ENCODE peak calls at places on chromosomes 3 and 15, in nine cellular contexts. S is dorsolateral prefrontal cortex, D is cardiac fibroblast, L is lung, X is fibroblast of lung, V is uterus, R is fibroblast of mammary gland, N is IMR-90, M is transverse colon. I is an unnamed sample.

GRCh38 chr3:193560870-193561269 is 6.2 kb upstream of the ATP13A4 start:
- DNase-seq in R (no peak), L (no peak), X (no peak), D (no peak), M (no peak), V (no peak), S (no peak), N (no peak), I (no peak)

GRCh38 chr3:87145553-87145952 is 81.6 kb upstream of the CHMP2B start:
- DNase-seq in V (no peak), D (peak; percentile 27), S (peak; percentile 27), M (peak; percentile 9), R (peak; percentile 28), L (no peak), X (no peak), N (peak; percentile 45), I (no peak)

GRCh38 chr3:77887611-77888010 is 847.7 kb downstream of the ROBO2 start:
- DNase-seq in N (peak; percentile 10), V (no peak), X (peak; percentile 6), M (no peak), D (no peak), L (no peak), R (no peak), S (no peak), I (no peak)

GRCh38 chr3:129575233-129575986 is 31.1 kb downstream of the PLXND1 start:
- DNase-seq in S (no peak), L (no peak), N (no peak), V (no peak), D (no peak), M (no peak), X (no peak), R (no peak), I (no peak)

GRCh38 chr15:68211656-68212320 is 6.7 kb upstream of the CALML4 start:
- DNase-seq in V (no peak), R (no peak), M (no peak), L (no peak), S (no peak), D (no peak), X (no peak), N (no peak), I (no peak)

GRCh38 chr3:32018723-32019564 is 37.4 kb downstream of the ZNF860 start:
- DNase-seq in R (peak; percentile 70), S (no peak), V (no peak), L (no peak), N (peak; percentile 57), D (peak; percentile 74), M (no peak), X (peak; percentile 56), I (no peak)

GRCh38 chr3:53859178-53859577 is 12.8 kb downstream of the IL17RB start:
- DNase-seq in N (no peak), V (no peak), D (no peak), X (no peak), S (no peak), L (no peak), R (no peak), M (no peak), I (no peak)

GRCh38 chr3:119294889-119295769 is 946 bp downstream of the ARHGAP31 start:
- DNase-seq in L (no peak), D (peak; percentile 57), R (peak; percentile 34), S (no peak), M (peak; percentile 48), V (peak; percentile 35), X (peak; percentile 61), N (peak; percentile 37), I (peak; percentile 37)

GRCh38 chr15:40957581-40958051 is 4.3 kb downstream of the CHAC1 start:
- DNase-seq in S (peak; percentile 35), L (no peak), R (no peak), M (peak; percentile 62), N (no peak), D (peak; percentile 27), X (no peak), V (no peak), I (no peak)

GRCh38 chr3:141305436-141305835 is 62.9 kb upstream of the ZBTB38 start:
- DNase-seq in N (peak; percentile 74), X (peak; percentile 37), M (no peak), V (no peak), R (peak; percentile 68), S (no peak), D (peak; percentile 85), L (no peak), I (no peak)
- TF ChIP-seq CTCF in N (peak; percentile 41), X (peak; percentile 34), M (no peak), V (no peak), R (peak; percentile 29), S (no peak), D (peak; percentile 42), L (no peak), I (no peak)

GRCh38 chr3:12904951-12905315 is 63.6 kb upstream of the RPL32 start:
- DNase-seq in V (no peak), M (no peak), D (no peak), S (no peak), R (no peak), X (no peak), N (no peak), L (no peak), I (no peak)
- H3K4me3 ChIP-seq in V (no peak overlapping the region), M (no peak overlapping the region), D (no peak overlapping the region), S (no peak overlapping the region), R (no peak overlapping the region), X (no peak overlapping the region), N (no peak overlapping the region), L (no peak overlapping the region), I (no peak overlapping the region)

GRCh38 chr15:100910119-100910518 is 9.0 kb upstream of the LRRK1 start:
- DNase-seq in S (no peak), N (no peak), R (no peak), L (no peak), D (no peak), M (no peak), X (no peak), V (no peak), I (no peak)
- TF ChIP-seq CTCF in S (no peak), N (no peak), R (peak; percentile 26), L (no peak), D (peak; percentile 13), M (no peak), X (peak; percentile 26), V (no peak), I (no peak)

DNA sequence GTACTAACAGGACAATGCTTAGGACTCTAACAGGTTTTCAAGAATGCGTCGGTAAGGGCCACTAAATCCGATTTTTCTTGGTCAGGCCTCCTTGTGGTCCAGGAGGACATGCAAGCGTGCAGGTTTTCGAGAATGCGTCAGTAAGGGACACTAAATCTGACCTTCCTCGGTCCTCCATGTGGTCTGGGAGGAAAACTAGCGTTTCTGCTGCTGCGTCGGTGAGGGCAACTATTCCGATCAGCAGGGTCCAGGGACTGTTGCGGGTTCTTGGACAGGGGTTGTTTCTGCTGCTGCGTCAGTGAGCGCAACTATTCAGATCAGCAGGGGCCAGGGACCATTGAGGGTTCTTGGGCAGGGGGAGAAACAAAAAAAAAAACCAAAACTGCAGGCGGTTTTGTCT is 7.8 kb upstream of the UBP1 start:
- DNase-seq in S (no peak), N (no peak), M (no peak), X (no peak), D (no peak), R (no peak), L (no peak), V (no peak), I (no peak)
- H3K4me3 ChIP-seq in S (no peak overlapping the region), N (no peak overlapping the region), M (no peak overlapping the region), X (no peak overlapping the region), D (no peak overlapping the region), R (no peak overlapping the region), L (no peak overlapping the region), V (no peak overlapping the region), I (no peak overlapping the region)

GRCh38 chr15:78415284-78415683 is 22.7 kb upstream of the IREB2 start:
- DNase-seq in M (no peak), X (peak; percentile 18), N (no peak), L (no peak), D (peak; percentile 42), S (no peak), R (peak; percentile 23), V (no peak), I (no peak)
- TF ChIP-seq CTCF in M (peak; percentile 56), X (peak; percentile 10), N (peak; percentile 38), L (no peak), D (peak; percentile 31), S (peak; percentile 22), R (peak; percentile 34), V (no peak), I (peak; percentile 65)